ENCODE peak calls at places on chromosome 7, in eight cellular contexts. One of them, this sample, is unnamed.

GRCh38 chr7:47225387-47226170 is 356.3 kb downstream of the TNS3 start:
- DNase-seq in stimulated activated CD4-positive, alpha-beta T cell treated with anti-CD3 and anti-CD28 coated beads, Interleukin-1b, Interleukin-23, amount 100 ng/mL, for 1 hour: no peak
- DNase-seq in CD8-positive, alpha-beta memory T cell: no peak
- DNase-seq in thoracic aorta: no peak
- DNase-seq in stimulated activated CD8-positive, alpha-beta memory T cell treated with anti-CD3 and anti-CD28 coated beads, Interleukin-12 subunit alpha, Interleukin-12 subunit beta, amount 100 ng/mL, for 1 hour: no peak
- DNase-seq in GM04504: no peak
- DNase-seq in endothelial cell: no peak
- DNase-seq in A172: no peak
- DNase-seq in this sample: no peak

GRCh38 chr7:158120313-158120712 is 467.3 kb downstream of the PTPRN2 start:
- DNase-seq in stimulated activated CD4-positive, alpha-beta T cell treated with anti-CD3 and anti-CD28 coated beads, Interleukin-1b, Interleukin-23, amount 100 ng/mL, for 1 hour: no peak
- DNase-seq in CD8-positive, alpha-beta memory T cell: no peak
- DNase-seq in thoracic aorta: no peak
- DNase-seq in stimulated activated CD8-positive, alpha-beta memory T cell treated with anti-CD3 and anti-CD28 coated beads, Interleukin-12 subunit alpha, Interleukin-12 subunit beta, amount 100 ng/mL, for 1 hour: no peak
- DNase-seq in GM04504: no peak
- DNase-seq in endothelial cell: no peak
- DNase-seq in A172: no peak
- DNase-seq in this sample: no peak

GRCh38 chr7:71480814-71481213 is 348.9 kb downstream of the GALNT17 start:
- DNase-seq in stimulated activated CD4-positive, alpha-beta T cell treated with anti-CD3 and anti-CD28 coated beads, Interleukin-1b, Interleukin-23, amount 100 ng/mL, for 1 hour: no peak
- DNase-seq in CD8-positive, alpha-beta memory T cell: no peak
- DNase-seq in thoracic aorta: no peak
- DNase-seq in stimulated activated CD8-positive, alpha-beta memory T cell treated with anti-CD3 and anti-CD28 coated beads, Interleukin-12 subunit alpha, Interleukin-12 subunit beta, amount 100 ng/mL, for 1 hour: no peak
- DNase-seq in GM04504: no peak
- DNase-seq in endothelial cell: no peak
- DNase-seq in A172: no peak
- DNase-seq in this sample: no peak

GRCh38 chr7:26397786-26398435 is 106.2 kb downstream of the SNX10 start:
- DNase-seq in stimulated activated CD4-positive, alpha-beta T cell treated with anti-CD3 and anti-CD28 coated beads, Interleukin-1b, Interleukin-23, amount 100 ng/mL, for 1 hour: no peak
- DNase-seq in CD8-positive, alpha-beta memory T cell: no peak
- DNase-seq in thoracic aorta: no peak
- DNase-seq in stimulated activated CD8-positive, alpha-beta memory T cell treated with anti-CD3 and anti-CD28 coated beads, Interleukin-12 subunit alpha, Interleukin-12 subunit beta, amount 100 ng/mL, for 1 hour: no peak
- DNase-seq in GM04504: peak; percentile 0
- DNase-seq in endothelial cell: peak; percentile 60
- DNase-seq in A172: no peak
- DNase-seq in this sample: no peak

GRCh38 chr7:39259391-39260003 is 281.8 kb downstream of the POU6F2 start:
- DNase-seq in stimulated activated CD4-positive, alpha-beta T cell treated with anti-CD3 and anti-CD28 coated beads, Interleukin-1b, Interleukin-23, amount 100 ng/mL, for 1 hour: no peak
- DNase-seq in CD8-positive, alpha-beta memory T cell: no peak
- DNase-seq in thoracic aorta: no peak
- DNase-seq in stimulated activated CD8-positive, alpha-beta memory T cell treated with anti-CD3 and anti-CD28 coated beads, Interleukin-12 subunit alpha, Interleukin-12 subunit beta, amount 100 ng/mL, for 1 hour: no peak
- DNase-seq in GM04504: no peak
- DNase-seq in endothelial cell: no peak
- DNase-seq in A172: no peak
- DNase-seq in this sample: no peak

GRCh38 chr7:129951076-129952011 is 1.4 kb downstream of the UBE2H start:
- DNase-seq in stimulated activated CD4-positive, alpha-beta T cell treated with anti-CD3 and anti-CD28 coated beads, Interleukin-1b, Interleukin-23, amount 100 ng/mL, for 1 hour: no peak
- DNase-seq in CD8-positive, alpha-beta memory T cell: peak; percentile 18
- DNase-seq in thoracic aorta: no peak
- DNase-seq in stimulated activated CD8-positive, alpha-beta memory T cell treated with anti-CD3 and anti-CD28 coated beads, Interleukin-12 subunit alpha, Interleukin-12 subunit beta, amount 100 ng/mL, for 1 hour: no peak
- DNase-seq in GM04504: no peak
- DNase-seq in endothelial cell: peak; percentile 30
- DNase-seq in A172: peak; percentile 42
- DNase-seq in this sample: no peak

GRCh38 chr7:51213618-51214017 is 103.0 kb downstream of the COBL start:
- DNase-seq in stimulated activated CD4-positive, alpha-beta T cell treated with anti-CD3 and anti-CD28 coated beads, Interleukin-1b, Interleukin-23, amount 100 ng/mL, for 1 hour: no peak
- DNase-seq in CD8-positive, alpha-beta memory T cell: no peak
- DNase-seq in thoracic aorta: no peak
- DNase-seq in stimulated activated CD8-positive, alpha-beta memory T cell treated with anti-CD3 and anti-CD28 coated beads, Interleukin-12 subunit alpha, Interleukin-12 subunit beta, amount 100 ng/mL, for 1 hour: no peak
- DNase-seq in GM04504: no peak
- DNase-seq in endothelial cell: no peak
- DNase-seq in A172: no peak
- DNase-seq in this sample: no peak

GRCh38 chr7:5094641-5095040 is 49.0 kb downstream of the RBAK start:
- DNase-seq in stimulated activated CD4-positive, alpha-beta T cell treated with anti-CD3 and anti-CD28 coated beads, Interleukin-1b, Interleukin-23, amount 100 ng/mL, for 1 hour: no peak
- DNase-seq in CD8-positive, alpha-beta memory T cell: no peak
- DNase-seq in thoracic aorta: no peak
- DNase-seq in stimulated activated CD8-positive, alpha-beta memory T cell treated with anti-CD3 and anti-CD28 coated beads, Interleukin-12 subunit alpha, Interleukin-12 subunit beta, amount 100 ng/mL, for 1 hour: no peak
- DNase-seq in GM04504: no peak
- DNase-seq in endothelial cell: no peak
- DNase-seq in A172: peak; percentile 27
- DNase-seq in this sample: no peak

GRCh38 chr7:94823952-94824351 is 83.4 kb upstream of the PPP1R9A start:
- DNase-seq in stimulated activated CD4-positive, alpha-beta T cell treated with anti-CD3 and anti-CD28 coated beads, Interleukin-1b, Interleukin-23, amount 100 ng/mL, for 1 hour: no peak
- DNase-seq in CD8-positive, alpha-beta memory T cell: no peak
- DNase-seq in thoracic aorta: no peak
- DNase-seq in stimulated activated CD8-positive, alpha-beta memory T cell treated with anti-CD3 and anti-CD28 coated beads, Interleukin-12 subunit alpha, Interleukin-12 subunit beta, amount 100 ng/mL, for 1 hour: no peak
- DNase-seq in GM04504: no peak
- DNase-seq in endothelial cell: no peak
- DNase-seq in A172: peak; percentile 88
- DNase-seq in this sample: no peak

GRCh38 chr7:38940774-38941173 is 31.8 kb upstream of the VPS41 start:
- DNase-seq in stimulated activated CD4-positive, alpha-beta T cell treated with anti-CD3 and anti-CD28 coated beads, Interleukin-1b, Interleukin-23, amount 100 ng/mL, for 1 hour: no peak
- DNase-seq in CD8-positive, alpha-beta memory T cell: no peak
- DNase-seq in thoracic aorta: no peak
- DNase-seq in stimulated activated CD8-positive, alpha-beta memory T cell treated with anti-CD3 and anti-CD28 coated beads, Interleukin-12 subunit alpha, Interleukin-12 subunit beta, amount 100 ng/mL, for 1 hour: no peak
- DNase-seq in GM04504: no peak
- DNase-seq in endothelial cell: no peak
- DNase-seq in A172: no peak
- DNase-seq in this sample: no peak

GRCh38 chr7:132270517-132270916 is 305.8 kb downstream of the PLXNA4 start:
- DNase-seq in stimulated activated CD4-positive, alpha-beta T cell treated with anti-CD3 and anti-CD28 coated beads, Interleukin-1b, Interleukin-23, amount 100 ng/mL, for 1 hour: no peak
- DNase-seq in CD8-positive, alpha-beta memory T cell: no peak
- DNase-seq in thoracic aorta: no peak
- DNase-seq in stimulated activated CD8-positive, alpha-beta memory T cell treated with anti-CD3 and anti-CD28 coated beads, Interleukin-12 subunit alpha, Interleukin-12 subunit beta, amount 100 ng/mL, for 1 hour: no peak
- DNase-seq in GM04504: no peak
- DNase-seq in endothelial cell: no peak
- DNase-seq in A172: peak; percentile 13
- DNase-seq in this sample: no peak

GRCh38 chr7:140074780-140075179 is 12.0 kb upstream of the PARP12 start:
- DNase-seq in stimulated activated CD4-positive, alpha-beta T cell treated with anti-CD3 and anti-CD28 coated beads, Interleukin-1b, Interleukin-23, amount 100 ng/mL, for 1 hour: no peak
- DNase-seq in CD8-positive, alpha-beta memory T cell: no peak
- DNase-seq in thoracic aorta: no peak
- DNase-seq in stimulated activated CD8-positive, alpha-beta memory T cell treated with anti-CD3 and anti-CD28 coated beads, Interleukin-12 subunit alpha, Interleukin-12 subunit beta, amount 100 ng/mL, for 1 hour: no peak
- DNase-seq in GM04504: no peak
- DNase-seq in endothelial cell: no peak
- DNase-seq in A172: no peak
- DNase-seq in this sample: no peak

GRCh38 chr7:8274589-8274988 is 12.6 kb upstream of the ICA1 start:
- DNase-seq in stimulated activated CD4-positive, alpha-beta T cell treated with anti-CD3 and anti-CD28 coated beads, Interleukin-1b, Interleukin-23, amount 100 ng/mL, for 1 hour: no peak
- DNase-seq in CD8-positive, alpha-beta memory T cell: no peak
- DNase-seq in thoracic aorta: no peak
- DNase-seq in stimulated activated CD8-positive, alpha-beta memory T cell treated with anti-CD3 and anti-CD28 coated beads, Interleukin-12 subunit alpha, Interleukin-12 subunit beta, amount 100 ng/mL, for 1 hour: no peak
- DNase-seq in GM04504: no peak
- DNase-seq in endothelial cell: no peak
- DNase-seq in A172: peak; percentile 40
- DNase-seq in this sample: no peak

GRCh38 chr7:117395743-117396142 is 31.6 kb downstream of the ASZ1 start:
- DNase-seq in stimulated activated CD4-positive, alpha-beta T cell treated with anti-CD3 and anti-CD28 coated beads, Interleukin-1b, Interleukin-23, amount 100 ng/mL, for 1 hour: no peak
- DNase-seq in CD8-positive, alpha-beta memory T cell: no peak
- DNase-seq in thoracic aorta: no peak
- DNase-seq in stimulated activated CD8-positive, alpha-beta memory T cell treated with anti-CD3 and anti-CD28 coated beads, Interleukin-12 subunit alpha, Interleukin-12 subunit beta, amount 100 ng/mL, for 1 hour: no peak
- DNase-seq in GM04504: no peak
- DNase-seq in endothelial cell: no peak
- DNase-seq in A172: no peak
- DNase-seq in this sample: no peak

GRCh38 chr7:69722836-69723235 is 124.6 kb downstream of the AUTS2 start:
- DNase-seq in stimulated activated CD4-positive, alpha-beta T cell treated with anti-CD3 and anti-CD28 coated beads, Interleukin-1b, Interleukin-23, amount 100 ng/mL, for 1 hour: no peak
- DNase-seq in CD8-positive, alpha-beta memory T cell: no peak
- DNase-seq in thoracic aorta: no peak
- DNase-seq in stimulated activated CD8-positive, alpha-beta memory T cell treated with anti-CD3 and anti-CD28 coated beads, Interleukin-12 subunit alpha, Interleukin-12 subunit beta, amount 100 ng/mL, for 1 hour: no peak
- DNase-seq in GM04504: no peak
- DNase-seq in endothelial cell: no peak
- DNase-seq in A172: no peak
- DNase-seq in this sample: no peak

GRCh38 chr7:70719120-70719519 is 412.8 kb upstream of the GALNT17 start:
- DNase-seq in stimulated activated CD4-positive, alpha-beta T cell treated with anti-CD3 and anti-CD28 coated beads, Interleukin-1b, Interleukin-23, amount 100 ng/mL, for 1 hour: no peak
- DNase-seq in CD8-positive, alpha-beta memory T cell: no peak
- DNase-seq in thoracic aorta: no peak
- DNase-seq in stimulated activated CD8-positive, alpha-beta memory T cell treated with anti-CD3 and anti-CD28 coated beads, Interleukin-12 subunit alpha, Interleukin-12 subunit beta, amount 100 ng/mL, for 1 hour: no peak
- DNase-seq in GM04504: no peak
- DNase-seq in endothelial cell: no peak
- DNase-seq in A172: no peak
- DNase-seq in this sample: no peak

GRCh38 chr7:131625817-131626372 is 69.5 kb upstream of the PODXL start:
- DNase-seq in stimulated activated CD4-positive, alpha-beta T cell treated with anti-CD3 and anti-CD28 coated beads, Interleukin-1b, Interleukin-23, amount 100 ng/mL, for 1 hour: no peak
- DNase-seq in CD8-positive, alpha-beta memory T cell: no peak
- DNase-seq in thoracic aorta: no peak
- DNase-seq in stimulated activated CD8-positive, alpha-beta memory T cell treated with anti-CD3 and anti-CD28 coated beads, Interleukin-12 subunit alpha, Interleukin-12 subunit beta, amount 100 ng/mL, for 1 hour: no peak
- DNase-seq in GM04504: peak; percentile 84
- DNase-seq in endothelial cell: peak; percentile 33
- DNase-seq in A172: peak; percentile 98
- DNase-seq in this sample: no peak

GRCh38 chr7:97971120-97971989 is 18.6 kb downstream of the OCM2 start:
- DNase-seq in stimulated activated CD4-positive, alpha-beta T cell treated with anti-CD3 and anti-CD28 coated beads, Interleukin-1b, Interleukin-23, amount 100 ng/mL, for 1 hour: no peak
- DNase-seq in CD8-positive, alpha-beta memory T cell: no peak
- DNase-seq in thoracic aorta: no peak
- DNase-seq in stimulated activated CD8-positive, alpha-beta memory T cell treated with anti-CD3 and anti-CD28 coated beads, Interleukin-12 subunit alpha, Interleukin-12 subunit beta, amount 100 ng/mL, for 1 hour: peak; percentile 2
- DNase-seq in GM04504: no peak
- DNase-seq in endothelial cell: no peak
- DNase-seq in A172: peak; percentile 24
- DNase-seq in this sample: peak; percentile 23

GRCh38 chr7:91089382-91089963 is 174.8 kb upstream of the FZD1 start:
- DNase-seq in stimulated activated CD4-positive, alpha-beta T cell treated with anti-CD3 and anti-CD28 coated beads, Interleukin-1b, Interleukin-23, amount 100 ng/mL, for 1 hour: no peak
- DNase-seq in CD8-positive, alpha-beta memory T cell: peak; percentile 19
- DNase-seq in thoracic aorta: no peak
- DNase-seq in stimulated activated CD8-positive, alpha-beta memory T cell treated with anti-CD3 and anti-CD28 coated beads, Interleukin-12 subunit alpha, Interleukin-12 subunit beta, amount 100 ng/mL, for 1 hour: no peak
- DNase-seq in GM04504: no peak
- DNase-seq in endothelial cell: no peak
- DNase-seq in A172: peak; percentile 16
- DNase-seq in this sample: no peak

GRCh38 chr7:84204655-84205054 is 10.1 kb upstream of the SEMA3A start:
- DNase-seq in stimulated activated CD4-positive, alpha-beta T cell treated with anti-CD3 and anti-CD28 coated beads, Interleukin-1b, Interleukin-23, amount 100 ng/mL, for 1 hour: no peak
- DNase-seq in CD8-positive, alpha-beta memory T cell: no peak
- DNase-seq in thoracic aorta: no peak
- DNase-seq in stimulated activated CD8-positive, alpha-beta memory T cell treated with anti-CD3 and anti-CD28 coated beads, Interleukin-12 subunit alpha, Interleukin-12 subunit beta, amount 100 ng/mL, for 1 hour: no peak
- DNase-seq in GM04504: peak; percentile 60
- DNase-seq in endothelial cell: no peak
- DNase-seq in A172: no peak
- DNase-seq in this sample: no peak

GRCh38 chr7:45143616-45144015 is 14.0 kb upstream of the RAMP3 start:
- DNase-seq in stimulated activated CD4-positive, alpha-beta T cell treated with anti-CD3 and anti-CD28 coated beads, Interleukin-1b, Interleukin-23, amount 100 ng/mL, for 1 hour: no peak
- DNase-seq in CD8-positive, alpha-beta memory T cell: no peak
- DNase-seq in thoracic aorta: no peak
- DNase-seq in stimulated activated CD8-positive, alpha-beta memory T cell treated with anti-CD3 and anti-CD28 coated beads, Interleukin-12 subunit alpha, Interleukin-12 subunit beta, amount 100 ng/mL, for 1 hour: no peak
- DNase-seq in GM04504: no peak
- DNase-seq in endothelial cell: no peak
- DNase-seq in A172: peak; percentile 22
- DNase-seq in this sample: no peak

GRCh38 chr7:94510582-94511456 is 1.2 kb downstream of the CASD1 start:
- DNase-seq in stimulated activated CD4-positive, alpha-beta T cell treated with anti-CD3 and anti-CD28 coated beads, Interleukin-1b, Interleukin-23, amount 100 ng/mL, for 1 hour: no peak
- DNase-seq in CD8-positive, alpha-beta memory T cell: peak; percentile 61
- DNase-seq in thoracic aorta: no peak
- DNase-seq in stimulated activated CD8-positive, alpha-beta memory T cell treated with anti-CD3 and anti-CD28 coated beads, Interleukin-12 subunit alpha, Interleukin-12 subunit beta, amount 100 ng/mL, for 1 hour: peak; percentile 4
- DNase-seq in GM04504: peak; percentile 12
- DNase-seq in endothelial cell: peak; percentile 46
- DNase-seq in A172: peak; percentile 49
- DNase-seq in this sample: no peak

GRCh38 chr7:1243964-1244416 is 11.3 kb downstream of the UNCX start:
- DNase-seq in stimulated activated CD4-positive, alpha-beta T cell treated with anti-CD3 and anti-CD28 coated beads, Interleukin-1b, Interleukin-23, amount 100 ng/mL, for 1 hour: no peak
- DNase-seq in CD8-positive, alpha-beta memory T cell: no peak
- DNase-seq in thoracic aorta: no peak
- DNase-seq in stimulated activated CD8-positive, alpha-beta memory T cell treated with anti-CD3 and anti-CD28 coated beads, Interleukin-12 subunit alpha, Interleukin-12 subunit beta, amount 100 ng/mL, for 1 hour: no peak
- DNase-seq in GM04504: no peak
- DNase-seq in endothelial cell: no peak
- DNase-seq in A172: no peak
- DNase-seq in this sample: no peak

GRCh38 chr7:5218564-5219360 is 28.7 kb downstream of the WIPI2 start:
- DNase-seq in stimulated activated CD4-positive, alpha-beta T cell treated with anti-CD3 and anti-CD28 coated beads, Interleukin-1b, Interleukin-23, amount 100 ng/mL, for 1 hour: no peak
- DNase-seq in CD8-positive, alpha-beta memory T cell: no peak
- DNase-seq in thoracic aorta: no peak
- DNase-seq in stimulated activated CD8-positive, alpha-beta memory T cell treated with anti-CD3 and anti-CD28 coated beads, Interleukin-12 subunit alpha, Interleukin-12 subunit beta, amount 100 ng/mL, for 1 hour: no peak
- DNase-seq in GM04504: no peak
- DNase-seq in endothelial cell: no peak
- DNase-seq in A172: no peak
- DNase-seq in this sample: peak; percentile 82

GRCh38 chr7:7136423-7136822 is 45.9 kb upstream of the C1GALT1 start:
- DNase-seq in stimulated activated CD4-positive, alpha-beta T cell treated with anti-CD3 and anti-CD28 coated beads, Interleukin-1b, Interleukin-23, amount 100 ng/mL, for 1 hour: no peak
- DNase-seq in CD8-positive, alpha-beta memory T cell: no peak
- DNase-seq in thoracic aorta: no peak
- DNase-seq in stimulated activated CD8-positive, alpha-beta memory T cell treated with anti-CD3 and anti-CD28 coated beads, Interleukin-12 subunit alpha, Interleukin-12 subunit beta, amount 100 ng/mL, for 1 hour: no peak
- DNase-seq in GM04504: no peak
- DNase-seq in endothelial cell: no peak
- DNase-seq in A172: peak; percentile 35
- DNase-seq in this sample: no peak

GRCh38 chr7:54858008-54858692 is 99.1 kb upstream of the SEC61G start:
- DNase-seq in stimulated activated CD4-positive, alpha-beta T cell treated with anti-CD3 and anti-CD28 coated beads, Interleukin-1b, Interleukin-23, amount 100 ng/mL, for 1 hour: no peak
- DNase-seq in CD8-positive, alpha-beta memory T cell: no peak
- DNase-seq in thoracic aorta: no peak
- DNase-seq in stimulated activated CD8-positive, alpha-beta memory T cell treated with anti-CD3 and anti-CD28 coated beads, Interleukin-12 subunit alpha, Interleukin-12 subunit beta, amount 100 ng/mL, for 1 hour: no peak
- DNase-seq in GM04504: no peak
- DNase-seq in endothelial cell: no peak
- DNase-seq in A172: no peak
- DNase-seq in this sample: no peak

GRCh38 chr7:110142939-110143526 is 947.9 kb upstream of the LRRN3 start:
- DNase-seq in stimulated activated CD4-positive, alpha-beta T cell treated with anti-CD3 and anti-CD28 coated beads, Interleukin-1b, Interleukin-23, amount 100 ng/mL, for 1 hour: no peak
- DNase-seq in CD8-positive, alpha-beta memory T cell: no peak
- DNase-seq in thoracic aorta: no peak
- DNase-seq in stimulated activated CD8-positive, alpha-beta memory T cell treated with anti-CD3 and anti-CD28 coated beads, Interleukin-12 subunit alpha, Interleukin-12 subunit beta, amount 100 ng/mL, for 1 hour: no peak
- DNase-seq in GM04504: no peak
- DNase-seq in endothelial cell: no peak
- DNase-seq in A172: no peak
- DNase-seq in this sample: no peak

This sample was measured in GM06990.